ENCODE peak calls at places on chromosomes 5 and 9, in eight cellular contexts. One of them, this sample, is unnamed.

GRCh38 chr9:114525505-114525904 is 20.2 kb upstream of the WHRN start:
- DNase-seq in upper lobe of right lung: no peak
- DNase-seq in ovary: no peak
- DNase-seq in tibial artery: no peak
- DNase-seq in endothelial cell: no peak
- DNase-seq in IMR-90: peak
- DNase-seq in DND-41: no peak
- DNase-seq in CD4-positive, alpha-beta T cell: no peak
- DNase-seq in this sample: no peak

GRCh38 chr9:91500509-91501011 is 76.9 kb upstream of the NFIL3 start:
- DNase-seq in endothelial cell: no peak
- DNase-seq in IMR-90: peak
- DNase-seq in tibial artery: no peak
- DNase-seq in ovary: peak
- DNase-seq in upper lobe of right lung: no peak
- DNase-seq in CD4-positive, alpha-beta T cell: no peak
- DNase-seq in DND-41: no peak
- DNase-seq in this sample: peak

GRCh38 chr9:34578241-34579096 is 11.1 kb downstream of the CNTFR start:
- DNase-seq in CD4-positive, alpha-beta T cell: no peak
- DNase-seq in IMR-90: peak
- DNase-seq in upper lobe of right lung: no peak
- DNase-seq in tibial artery: no peak
- DNase-seq in DND-41: no peak
- DNase-seq in ovary: no peak
- DNase-seq in endothelial cell: peak
- DNase-seq in this sample: peak

GRCh38 chr5:5141011-5141599 is 975 bp downstream of the ADAMTS16 start:
- DNase-seq in tibial artery: no peak
- DNase-seq in endothelial cell: no peak
- DNase-seq in upper lobe of right lung: no peak
- DNase-seq in ovary: no peak
- DNase-seq in CD4-positive, alpha-beta T cell: no peak
- DNase-seq in IMR-90: no peak
- DNase-seq in DND-41: no peak
- DNase-seq in this sample: no peak

GRCh38 chr9:3924145-3924544 is 375.7 kb downstream of the GLIS3 start:
- DNase-seq in ovary: no peak
- DNase-seq in CD4-positive, alpha-beta T cell: no peak
- DNase-seq in upper lobe of right lung: no peak
- DNase-seq in tibial artery: no peak
- DNase-seq in endothelial cell: no peak
- DNase-seq in DND-41: no peak
- DNase-seq in IMR-90: no peak
- DNase-seq in this sample: no peak

GRCh38 chr9:131276107-131276888 is at the start of gene FAM78A:
- DNase-seq in upper lobe of right lung: peak
- DNase-seq in ovary: no peak
- DNase-seq in tibial artery: peak
- DNase-seq in DND-41: peak
- DNase-seq in endothelial cell: peak
- DNase-seq in CD4-positive, alpha-beta T cell: no peak
- DNase-seq in IMR-90: no peak
- DNase-seq in this sample: peak

GRCh38 chr5:164233796-164234195 is 728.4 kb downstream of the MAT2B start:
- DNase-seq in endothelial cell: no peak
- DNase-seq in DND-41: no peak
- DNase-seq in upper lobe of right lung: no peak
- DNase-seq in tibial artery: no peak
- DNase-seq in ovary: no peak
- DNase-seq in CD4-positive, alpha-beta T cell: no peak
- DNase-seq in IMR-90: no peak
- DNase-seq in this sample: no peak

GRCh38 chr5:158510479-158510878 is 589.2 kb downstream of the EBF1 start:
- DNase-seq in DND-41: no peak
- DNase-seq in upper lobe of right lung: no peak
- DNase-seq in IMR-90: no peak
- DNase-seq in endothelial cell: no peak
- DNase-seq in ovary: no peak
- DNase-seq in tibial artery: no peak
- DNase-seq in CD4-positive, alpha-beta T cell: no peak
- DNase-seq in this sample: no peak

GRCh38 chr5:57566914-57567313 is 84.3 kb upstream of the ACTBL2 start:
- DNase-seq in endothelial cell: no peak
- DNase-seq in IMR-90: peak
- DNase-seq in DND-41: no peak
- DNase-seq in upper lobe of right lung: no peak
- DNase-seq in tibial artery: no peak
- DNase-seq in ovary: no peak
- DNase-seq in CD4-positive, alpha-beta T cell: no peak
- DNase-seq in this sample: no peak

GRCh38 chr5:157608972-157609565 is 33.5 kb upstream of the ADAM19 start:
- DNase-seq in tibial artery: no peak
- DNase-seq in upper lobe of right lung: no peak
- DNase-seq in DND-41: no peak
- DNase-seq in endothelial cell: no peak
- DNase-seq in CD4-positive, alpha-beta T cell: no peak
- DNase-seq in IMR-90: no peak
- DNase-seq in ovary: no peak
- DNase-seq in this sample: no peak

GRCh38 chr5:33317271-33317670 is 123.5 kb upstream of the TARS1 start:
- DNase-seq in DND-41: no peak
- DNase-seq in endothelial cell: no peak
- DNase-seq in tibial artery: no peak
- DNase-seq in upper lobe of right lung: no peak
- DNase-seq in CD4-positive, alpha-beta T cell: no peak
- DNase-seq in IMR-90: peak
- DNase-seq in ovary: no peak
- DNase-seq in this sample: no peak

GRCh38 chr5:141040093-141040762 is 10.9 kb upstream of the PCDHB1 start:
- DNase-seq in tibial artery: no peak
- DNase-seq in upper lobe of right lung: peak
- DNase-seq in IMR-90: no peak
- DNase-seq in ovary: no peak
- DNase-seq in DND-41: no peak
- DNase-seq in CD4-positive, alpha-beta T cell: no peak
- DNase-seq in endothelial cell: peak
- DNase-seq in this sample: no peak

GRCh38 chr5:27491746-27492439 is 453.5 kb upstream of the CDH9 start:
- DNase-seq in tibial artery: no peak
- DNase-seq in DND-41: no peak
- DNase-seq in IMR-90: no peak
- DNase-seq in endothelial cell: no peak
- DNase-seq in ovary: no peak
- DNase-seq in CD4-positive, alpha-beta T cell: no peak
- DNase-seq in upper lobe of right lung: no peak
- DNase-seq in this sample: no peak

GRCh38 chr5:66440202-66440680 is 156.0 kb upstream of the MAST4 start:
- DNase-seq in CD4-positive, alpha-beta T cell: no peak
- DNase-seq in endothelial cell: no peak
- DNase-seq in ovary: no peak
- DNase-seq in IMR-90: peak
- DNase-seq in tibial artery: no peak
- DNase-seq in DND-41: no peak
- DNase-seq in upper lobe of right lung: no peak
- DNase-seq in this sample: peak

GRCh38 chr5:66436721-66437120 is 159.5 kb upstream of the MAST4 start:
- DNase-seq in DND-41: no peak
- DNase-seq in CD4-positive, alpha-beta T cell: no peak
- DNase-seq in tibial artery: no peak
- DNase-seq in endothelial cell: no peak
- DNase-seq in IMR-90: no peak
- DNase-seq in ovary: no peak
- DNase-seq in upper lobe of right lung: no peak
- DNase-seq in this sample: peak
- TF ChIP-seq CTCF in DND-41: peak
- TF ChIP-seq CTCF in CD4-positive, alpha-beta T cell: no peak
- TF ChIP-seq CTCF in tibial artery: no peak
- TF ChIP-seq CTCF in endothelial cell: no peak
- TF ChIP-seq CTCF in IMR-90: peak
- TF ChIP-seq CTCF in ovary: no peak
- TF ChIP-seq CTCF in upper lobe of right lung: peak
- TF ChIP-seq CTCF in this sample: no peak

GRCh38 chr9:126516561-126516935 is 97.2 kb upstream of the LMX1B start:
- DNase-seq in upper lobe of right lung: no peak
- DNase-seq in DND-41: no peak
- DNase-seq in tibial artery: peak
- DNase-seq in CD4-positive, alpha-beta T cell: no peak
- DNase-seq in IMR-90: no peak
- DNase-seq in endothelial cell: no peak
- DNase-seq in ovary: no peak
- DNase-seq in this sample: peak

GRCh38 chr9:126513159-126514036 is 100.3 kb upstream of the LMX1B start:
- DNase-seq in CD4-positive, alpha-beta T cell: no peak
- DNase-seq in IMR-90: no peak
- DNase-seq in upper lobe of right lung: no peak
- DNase-seq in ovary: no peak
- DNase-seq in endothelial cell: no peak
- DNase-seq in DND-41: no peak
- DNase-seq in tibial artery: peak
- DNase-seq in this sample: no peak

GRCh38 chr9:126515001-126515872 is 98.5 kb upstream of the LMX1B start:
- DNase-seq in upper lobe of right lung: peak
- DNase-seq in CD4-positive, alpha-beta T cell: no peak
- DNase-seq in ovary: no peak
- DNase-seq in endothelial cell: no peak
- DNase-seq in IMR-90: no peak
- DNase-seq in tibial artery: peak
- DNase-seq in DND-41: no peak
- DNase-seq in this sample: no peak

GRCh38 chr9:126515873-126516505 is 97.7 kb upstream of the LMX1B start:
- DNase-seq in ovary: no peak
- DNase-seq in DND-41: no peak
- DNase-seq in upper lobe of right lung: no peak
- DNase-seq in CD4-positive, alpha-beta T cell: no peak
- DNase-seq in IMR-90: no peak
- DNase-seq in endothelial cell: no peak
- DNase-seq in tibial artery: no peak
- DNase-seq in this sample: no peak

DNA sequence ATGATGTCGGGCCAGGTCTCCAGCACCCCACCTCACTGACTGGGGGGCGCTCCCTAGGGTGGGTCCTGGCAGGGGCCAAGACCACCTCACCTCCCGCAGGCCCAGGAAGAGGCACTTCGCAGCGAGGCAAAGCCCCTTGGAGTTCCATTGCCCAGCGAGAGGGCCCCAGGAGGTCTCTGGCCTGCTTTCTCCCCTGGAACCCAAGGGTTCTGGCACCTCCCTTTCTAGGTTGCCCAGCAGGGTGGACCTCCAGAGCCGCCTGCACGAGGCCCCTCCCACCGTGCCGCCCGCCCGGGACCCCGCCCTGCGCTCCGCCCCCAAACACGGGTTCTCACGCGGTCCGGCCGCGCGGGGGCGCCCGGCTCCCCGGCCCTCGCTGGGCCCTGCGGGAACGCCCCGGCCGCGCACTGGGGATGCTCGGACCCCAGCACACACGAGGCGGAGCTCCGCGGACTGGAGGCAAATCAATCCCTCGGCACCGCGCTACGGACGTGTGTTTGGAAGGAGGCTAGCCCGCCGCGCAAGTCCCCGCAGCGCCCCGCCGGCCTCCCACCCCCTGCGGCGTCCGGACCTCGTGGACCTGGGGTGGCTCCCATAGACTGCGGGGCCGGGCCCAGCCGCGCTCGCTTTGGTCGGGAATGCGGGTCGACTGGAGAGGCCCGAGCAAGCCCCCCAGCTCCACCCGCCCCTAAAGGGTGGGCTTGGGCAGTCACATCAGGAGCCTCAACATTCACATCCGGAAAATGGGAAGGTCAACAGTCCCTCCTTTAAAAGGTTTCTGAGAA is 99.5 kb upstream of the LMX1B start:
- DNase-seq in DND-41: no peak
- DNase-seq in IMR-90: peak
- DNase-seq in endothelial cell: peak
- DNase-seq in CD4-positive, alpha-beta T cell: peak
- DNase-seq in ovary: peak
- DNase-seq in upper lobe of right lung: peak
- DNase-seq in tibial artery: peak
- DNase-seq in this sample: peak
- TF ChIP-seq CTCF in DND-41: no peak
- TF ChIP-seq CTCF in IMR-90: peak
- TF ChIP-seq CTCF in endothelial cell: peak
- TF ChIP-seq CTCF in CD4-positive, alpha-beta T cell: peak
- TF ChIP-seq CTCF in ovary: no peak
- TF ChIP-seq CTCF in upper lobe of right lung: peak
- TF ChIP-seq CTCF in tibial artery: peak
- TF ChIP-seq CTCF in this sample: peak

DNA sequence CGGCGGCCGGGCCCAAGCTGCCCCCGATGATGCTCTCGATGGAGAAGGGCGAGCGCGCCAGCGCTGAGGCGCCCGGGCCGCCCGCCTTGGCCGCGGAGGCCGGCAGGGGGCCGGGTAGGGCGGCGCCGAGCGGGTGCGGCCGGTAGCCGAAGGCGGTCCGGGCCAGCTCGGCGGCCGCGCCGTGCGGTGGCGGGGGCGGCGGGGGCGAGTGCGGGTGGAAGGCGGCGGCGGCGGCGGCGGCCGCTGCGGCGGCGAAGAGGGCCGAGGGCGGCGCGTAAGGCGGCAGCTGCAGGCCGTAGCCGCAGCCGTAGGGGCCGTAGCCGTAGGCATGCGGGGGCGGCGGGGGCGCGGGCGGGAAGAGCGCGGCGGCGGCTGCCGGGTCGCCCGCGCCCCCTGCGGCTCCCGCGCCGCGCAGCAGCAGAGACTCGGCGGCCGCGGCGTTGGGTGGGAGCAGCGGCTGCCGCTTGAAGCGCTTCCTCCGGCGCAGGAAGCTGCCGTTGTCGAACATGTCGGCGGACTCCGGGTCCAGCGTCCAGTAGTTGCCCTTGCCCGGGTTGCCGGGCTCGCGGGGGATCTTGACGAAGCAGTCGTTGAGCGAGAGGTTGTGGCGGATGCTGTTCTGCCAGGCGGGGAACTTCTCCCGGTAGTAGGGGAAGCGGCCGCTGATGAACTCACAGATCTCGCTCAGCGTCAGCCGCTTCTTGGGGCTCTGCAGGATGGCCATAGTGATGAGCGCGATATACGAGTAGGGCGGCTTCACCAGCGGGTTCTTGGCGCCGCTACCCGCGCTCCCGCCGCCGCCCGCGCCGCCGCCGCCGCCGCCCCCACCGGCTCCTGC is 1.1 kb downstream of the FOXD1 start:
- DNase-seq in CD4-positive, alpha-beta T cell: no peak
- DNase-seq in upper lobe of right lung: peak
- DNase-seq in DND-41: no peak
- DNase-seq in IMR-90: peak
- DNase-seq in tibial artery: no peak
- DNase-seq in endothelial cell: peak
- DNase-seq in ovary: peak
- DNase-seq in this sample: peak
- TF ChIP-seq CTCF in CD4-positive, alpha-beta T cell: no peak
- TF ChIP-seq CTCF in upper lobe of right lung: no peak
- TF ChIP-seq CTCF in DND-41: no peak
- TF ChIP-seq CTCF in IMR-90: peak
- TF ChIP-seq CTCF in tibial artery: no peak
- TF ChIP-seq CTCF in endothelial cell: no peak
- TF ChIP-seq CTCF in ovary: no peak
- TF ChIP-seq CTCF in this sample: no peak

GRCh38 chr9:134178781-134179551 is 14.6 kb upstream of the RNU6ATAC start:
- DNase-seq in upper lobe of right lung: peak
- DNase-seq in IMR-90: no peak
- DNase-seq in tibial artery: peak
- DNase-seq in CD4-positive, alpha-beta T cell: no peak
- DNase-seq in DND-41: no peak
- DNase-seq in endothelial cell: no peak
- DNase-seq in ovary: peak
- DNase-seq in this sample: peak
- TF ChIP-seq CTCF in upper lobe of right lung: no peak
- TF ChIP-seq CTCF in IMR-90: no peak
- TF ChIP-seq CTCF in tibial artery: no peak
- TF ChIP-seq CTCF in CD4-positive, alpha-beta T cell: no peak
- TF ChIP-seq CTCF in DND-41: no peak
- TF ChIP-seq CTCF in endothelial cell: no peak
- TF ChIP-seq CTCF in ovary: no peak
- TF ChIP-seq CTCF in this sample: no peak

This sample was measured in activated CD8-positive, alpha-beta T cell treated with anti-CD3 and anti-CD28 coated beads for 36 hours.